ENCODE peak calls at places on chromosomes 5 and 9, in ten cellular contexts. Z is colonic mucosa; M is hypothalamus; R is left lung; W is globus pallidus; P is effector memory CD8-positive, alpha-beta T cell; B is ELF-1; I is left ventricle myocardium inferior; X is type B pancreatic cell; L is stimulated activated CD8-positive, alpha-beta memory T cell treated with anti-CD3 and anti-CD28 coated beads, Interleukin-7, amount 100 ng/mL, for 1 hour. U is an unnamed sample.

GRCh38 chr5:89313044-89313443 is 430.1 kb upstream of the MEF2C start:
- DNase-seq in M (no peak), Z (no peak), X (no peak), I (no peak), P (no peak), W (no peak), R (no peak), B (no peak), L (no peak), U (no peak)

GRCh38 chr5:16135003-16135402 is 44.6 kb downstream of the MARCHF11 start:
- DNase-seq in R (no peak), L (no peak), Z (no peak), I (no peak), B (no peak), M (no peak), P (no peak), W (no peak), X (no peak), U (no peak)

GRCh38 chr9:129887210-129888084 is 52.2 kb downstream of the USP20 start:
- DNase-seq in R (no peak), W (peak; percentile 27), L (peak; percentile 42), P (peak; percentile 63), M (no peak), I (no peak), Z (no peak), B (no peak), X (no peak), U (no peak)

GRCh38 chr9:89532478-89532877 is 34.6 kb upstream of the SEMA4D start:
- DNase-seq in P (no peak), R (no peak), L (no peak), Z (no peak), B (no peak), I (no peak), X (no peak), M (no peak), W (peak; percentile 48), U (no peak)

GRCh38 chr5:13976867-13977479 is 32.5 kb upstream of the DNAH5 start:
- DNase-seq in L (no peak), R (no peak), B (no peak), W (no peak), M (no peak), I (no peak), Z (no peak), P (no peak), X (no peak), U (peak; percentile 38)

GRCh38 chr5:172868924-172869565 is 35.0 kb downstream of the ERGIC1 start:
- DNase-seq in I (peak; percentile 81), X (no peak), B (peak; percentile 28), P (no peak), Z (no peak), W (peak; percentile 80), R (peak; percentile 86), L (no peak), M (peak; percentile 84), U (no peak)

GRCh38 chr5:150655221-150655620 is 5.8 kb upstream of the MYOZ3 start:
- DNase-seq in R (no peak), P (no peak), L (no peak), Z (peak; percentile 18), B (no peak), W (no peak), X (no peak), I (no peak), M (no peak), U (no peak)

GRCh38 chr5:150658699-150659265 is 2.3 kb upstream of the MYOZ3 start:
- DNase-seq in Z (no peak), I (no peak), W (no peak), L (no peak), P (no peak), X (no peak), R (no peak), B (no peak), M (no peak), U (no peak)

GRCh38 chr9:89274838-89275237 is 36.2 kb upstream of the CKS2 start:
- DNase-seq in M (no peak), R (no peak), L (no peak), I (no peak), B (no peak), W (no peak), X (no peak), P (no peak), Z (no peak), U (no peak)

GRCh38 chr5:95027151-95027721 is 257.7 kb downstream of the MCTP1 start:
- DNase-seq in L (no peak), X (no peak), M (no peak), B (no peak), W (no peak), I (no peak), R (no peak), Z (no peak), P (no peak), U (no peak)

GRCh38 chr5:17976404-17976803 is 342.1 kb downstream of the TAF11L14 start:
- DNase-seq in B (no peak), M (no peak), X (no peak), I (no peak), P (no peak), L (no peak), R (no peak), Z (no peak), W (no peak), U (no peak)

GRCh38 chr5:144831650-144832049 is 661.0 kb downstream of the KCTD16 start:
- DNase-seq in B (no peak), Z (no peak), M (no peak), L (no peak), R (no peak), I (no peak), P (no peak), X (no peak), W (no peak), U (no peak)

GRCh38 chr9:136294437-136294836 is 9.5 kb downstream of the CCDC187 start:
- DNase-seq in L (no peak), R (no peak), M (no peak), W (no peak), I (no peak), P (no peak), B (no peak), Z (no peak), X (no peak), U (no peak)

GRCh38 chr5:106241409-106241808 is 1429.3 kb downstream of the EFNA5 start:
- DNase-seq in X (no peak), W (no peak), I (no peak), M (no peak), P (no peak), Z (no peak), R (no peak), L (no peak), B (no peak), U (peak; percentile 9)

GRCh38 chr9:81717061-81717746 is 27.9 kb upstream of the TLE1 start:
- DNase-seq in I (no peak), B (no peak), L (no peak), Z (peak; percentile 15), X (no peak), M (no peak), R (no peak), P (no peak), W (peak; percentile 75), U (no peak)

GRCh38 chr9:81037889-81038288 is 651.5 kb downstream of the TLE1 start:
- DNase-seq in L (no peak), M (no peak), W (no peak), I (no peak), R (no peak), P (no peak), B (no peak), Z (no peak), X (no peak), U (no peak)

GRCh38 chr9:114216081-114216480 is 60.7 kb downstream of the COL27A1 start:
- DNase-seq in R (no peak), X (no peak), Z (no peak), M (peak; percentile 37), B (no peak), I (peak; percentile 65), P (no peak), L (no peak), W (peak; percentile 29), U (no peak)

GRCh38 chr9:134585021-134585561 is 56.5 kb upstream of the COL5A1 start:
- DNase-seq in I (no peak), W (no peak), L (no peak), Z (peak; percentile 7), R (no peak), P (no peak), M (no peak), B (no peak), X (peak; percentile 60), U (no peak)

GRCh38 chr9:17462869-17463464 is 115.9 kb upstream of the SH3GL2 start:
- DNase-seq in M (no peak), P (no peak), Z (peak; percentile 29), B (no peak), W (peak; percentile 50), R (no peak), I (no peak), L (no peak), X (no peak), U (no peak)

GRCh38 chr9:125472926-125473701 is 211.5 kb downstream of the GAPVD1 start:
- DNase-seq in I (peak; percentile 34), L (no peak), P (no peak), X (no peak), Z (no peak), W (no peak), B (peak; percentile 83), M (no peak), R (no peak), U (peak; percentile 23)

GRCh38 chr5:120734033-120734432 is 269.9 kb downstream of the PRR16 start:
- DNase-seq in I (no peak), X (no peak), M (no peak), R (no peak), L (no peak), B (peak; percentile 11), P (no peak), Z (no peak), W (no peak), U (no peak)

GRCh38 chr9:38689678-38690077 is 30.3 kb downstream of the FAM240B start:
- DNase-seq in L (no peak), P (no peak), W (peak; percentile 71), I (no peak), M (peak; percentile 13), X (no peak), R (no peak), Z (no peak), B (peak; percentile 91), U (no peak)

GRCh38 chr5:168649306-168649705 is 70.1 kb upstream of the PANK3 start:
- DNase-seq in I (no peak), X (no peak), R (no peak), W (no peak), M (no peak), L (no peak), Z (no peak), B (no peak), P (no peak), U (no peak)

GRCh38 chr9:13718539-13718938 is 439.0 kb upstream of the MPDZ start:
- DNase-seq in Z (no peak), B (no peak), P (no peak), L (no peak), I (no peak), R (no peak), X (no peak), M (no peak), W (no peak), U (no peak)

GRCh38 chr9:15743512-15743911 is 190.7 kb downstream of the CCDC171 start:
- DNase-seq in Z (no peak), M (no peak), I (no peak), R (no peak), W (no peak), L (no peak), X (no peak), B (no peak), P (no peak), U (no peak)

GRCh38 chr5:180375291-180375690 is 22.2 kb upstream of the GFPT2 start:
- DNase-seq in P (no peak), B (no peak), I (no peak), R (no peak), Z (no peak), L (no peak), X (no peak), M (no peak), W (no peak), U (no peak)

GRCh38 chr9:108103294-108103693 is 613.7 kb upstream of the KLF4 start:
- DNase-seq in Z (no peak), P (no peak), L (no peak), B (no peak), M (no peak), X (no peak), R (no peak), I (no peak), W (no peak), U (no peak)

GRCh38 chr5:32172908-32173393 is 1.2 kb downstream of the GOLPH3 start:
- DNase-seq in L (no peak), Z (no peak), W (no peak), P (no peak), M (no peak), B (no peak), X (no peak), I (no peak), R (no peak), U (no peak)